ENCODE peak calls at places on chromosomes 12 and 14, in five cellular contexts. N is IMR-90; I is B cell; V is AG08395; M is stimulated activated CD8-positive, alpha-beta memory T cell treated with anti-CD3 and anti-CD28 coated beads, Interleukin-15, amount 100 ng/mL, for 24 hours. C is an unnamed sample.

GRCh38 chr12:76623929-76624328 is 64.4 kb upstream of the OSBPL8 start:
- DNase-seq in N (peak; percentile 71), I (no peak), V (peak; percentile 56), M (no peak), C (no peak)

GRCh38 chr14:24576766-24577165 is 716 bp upstream of the CTSG start:
- DNase-seq in N (no peak), I (no peak), V (no peak), M (no peak), C (no peak)

GRCh38 chr12:78600541-78600940 is 264.0 kb upstream of the SYT1 start:
- DNase-seq in N (no peak), I (no peak), V (no peak), M (no peak), C (no peak)

GRCh38 chr14:52473557-52473956 is 78.7 kb downstream of the TXNDC16 start:
- DNase-seq in N (peak; percentile 51), I (no peak), V (peak; percentile 20), M (no peak), C (peak; percentile 60)

GRCh38 chr14:65098586-65098985 is 3.7 kb downstream of the MAX start:
- DNase-seq in N (peak; percentile 46), I (no peak), V (no peak), M (no peak), C (peak; percentile 31)

GRCh38 chr14:100076133-100076532 is 10.9 kb downstream of the EVL start:
- DNase-seq in N (peak; percentile 40), I (no peak), V (peak; percentile 41), M (no peak), C (peak; percentile 52)

GRCh38 chr14:24274101-24274543 is 2.7 kb upstream of the RABGGTA start:
- DNase-seq in N (peak; percentile 31), I (peak; percentile 65), V (no peak), M (no peak), C (peak; percentile 80)

GRCh38 chr12:4910502-4911315 is 1.0 kb downstream of the KCNA1 start:
- DNase-seq in N (no peak), I (no peak), V (peak; percentile 28), M (no peak), C (no peak)

GRCh38 chr14:98633380-98633779 is 638.6 kb downstream of the BCL11B start:
- DNase-seq in N (no peak), I (no peak), V (no peak), M (no peak), C (no peak)

GRCh38 chr12:29616664-29617409 is 119.4 kb upstream of the OVCH1 start:
- DNase-seq in N (peak; percentile 90), I (no peak), V (peak; percentile 54), M (no peak), C (peak; percentile 85)

C was measured in amniotic epithelial cell.